ENCODE peak calls at places on chromosomes 6 and 20, in nine cellular contexts. X, G, I, R, H, F, T, Q and C are unnamed samples. For H3K36me3, the result is how much of the 10 kb centered on the place peaks cover.

GRCh38 chr20:52047811-52048302 is 143.7 kb downstream of the ZFP64 start:
- DNase-seq in F (peak), T (peak), R (peak), G (peak), X (no peak), I (no peak), H (no peak), Q (no peak), C (no peak)

GRCh38 chr6:30092852-30093543 is 17.4 kb upstream of the RNF39 start:
- DNase-seq in T (no peak), X (no peak), G (no peak), F (no peak), I (no peak), H (no peak), Q (no peak), R (no peak), C (peak)

GRCh38 chr6:14622135-14622534 is 504.6 kb downstream of the CD83 start:
- DNase-seq in H (peak), R (no peak), X (no peak), I (no peak), G (no peak), T (no peak), F (no peak), Q (no peak), C (peak)

GRCh38 chr20:54103762-54104600 is 33.6 kb upstream of the BCAS1 start:
- DNase-seq in T (no peak), R (no peak), Q (no peak), G (no peak), X (no peak), F (no peak), I (no peak), H (no peak), C (no peak)

GRCh38 chr6:34568341-34568680 is 12.2 kb upstream of the SPDEF start:
- DNase-seq in R (no peak), T (no peak), X (no peak), I (no peak), G (no peak), F (no peak), Q (no peak), H (no peak), C (peak)

GRCh38 chr6:52566853-52567279 is 10.0 kb downstream of the TRAM2 start:
- DNase-seq in T (peak), H (no peak), G (peak), Q (no peak), I (no peak), R (no peak), F (peak), X (no peak), C (no peak)

GRCh38 chr6:41777886-41778285 is 1.8 kb downstream of the FRS3 start:
- DNase-seq in T (no peak), R (no peak), F (no peak), I (peak), H (no peak), X (no peak), G (no peak), Q (no peak), C (no peak)

GRCh38 chr6:44300424-44300823 is 12.7 kb downstream of the AARS2 start:
- DNase-seq in R (no peak), I (no peak), G (no peak), X (no peak), F (no peak), Q (no peak), H (no peak), T (no peak), C (no peak)

GRCh38 chr6:84853901-84854300 is 89.5 kb upstream of the TBX18 start:
- DNase-seq in I (no peak), H (no peak), G (no peak), F (no peak), R (no peak), T (no peak), X (no peak), Q (no peak), C (no peak)

GRCh38 chr6:109296971-109297372 is 85.3 kb downstream of the CD164 start:
- DNase-seq in F (no peak), X (no peak), G (no peak), R (no peak), T (no peak), I (no peak), Q (no peak), H (no peak), C (no peak)

GRCh38 chr20:52965819-52966218 is 6.3 kb upstream of the TSHZ2 start:
- DNase-seq in R (no peak), F (no peak), X (no peak), I (no peak), G (no peak), H (no peak), T (no peak), Q (no peak), C (no peak)

GRCh38 chr6:153001767-153002612 is 519 bp downstream of the MTRF1L start:
- DNase-seq in F (no peak), R (peak), Q (no peak), H (no peak), T (peak), X (no peak), G (no peak), I (no peak), C (peak)

GRCh38 chr6:12392490-12392889 is 102.3 kb downstream of the EDN1 start:
- DNase-seq in X (no peak), H (no peak), G (no peak), F (no peak), R (no peak), T (no peak), I (no peak), Q (no peak), C (no peak)

DNA sequence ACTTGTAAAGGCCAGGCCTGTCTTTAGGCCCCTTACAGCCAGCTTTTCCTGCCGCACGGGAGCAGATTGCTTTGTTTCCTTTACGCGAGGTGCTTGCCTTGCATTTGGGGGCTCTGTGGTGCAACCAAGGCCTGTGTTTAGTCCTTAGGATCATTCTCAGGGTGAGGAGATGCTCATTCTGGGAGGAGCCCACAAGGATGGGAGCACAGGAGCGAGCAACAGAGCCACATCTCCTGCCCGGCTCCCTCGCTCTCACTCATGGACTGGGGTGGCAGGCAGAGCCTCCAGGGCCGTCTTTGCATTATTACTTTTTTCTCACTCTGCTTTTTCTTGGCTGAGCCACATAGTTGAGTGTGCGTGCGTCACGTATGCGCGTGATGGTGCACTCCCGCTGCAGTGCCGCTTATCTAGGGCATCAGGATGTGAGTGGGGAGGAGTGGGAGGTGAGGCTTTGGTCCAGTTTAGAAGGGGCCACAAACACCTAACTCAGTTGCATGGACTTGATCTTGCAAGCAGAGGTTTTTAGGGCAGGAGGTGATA is 19.1 kb downstream of the DYNLRB1 start:
- DNase-seq in H (no peak), R (no peak), G (no peak), I (peak), T (no peak), F (no peak), X (no peak), Q (peak), C (no peak)
- H3K36me3 ChIP-seq in H (under half), R (under half), G (half or more), I (under half), T (half or more), F (under half), X (under half), Q (under half), C (under half)

GRCh38 chr6:18248698-18249097 is 15.6 kb downstream of the DEK start:
- DNase-seq in I (no peak), R (no peak), H (no peak), T (no peak), F (no peak), Q (no peak), X (no peak), G (no peak), C (no peak)

GRCh38 chr6:18245079-18245478 is 19.3 kb downstream of the DEK start:
- DNase-seq in R (no peak), I (no peak), G (no peak), Q (no peak), X (no peak), H (no peak), T (no peak), F (no peak), C (no peak)

GRCh38 chr6:18246205-18246604 is 18.1 kb downstream of the DEK start:
- DNase-seq in I (no peak), F (no peak), X (no peak), G (no peak), R (no peak), Q (no peak), H (no peak), T (no peak), C (no peak)

GRCh38 chr6:18245642-18246041 is 18.7 kb downstream of the DEK start:
- DNase-seq in H (no peak), F (no peak), G (no peak), R (no peak), Q (no peak), X (no peak), I (no peak), T (no peak), C (no peak)

GRCh38 chr6:18247002-18247401 is 17.3 kb downstream of the DEK start:
- DNase-seq in H (no peak), I (no peak), T (no peak), F (no peak), X (no peak), G (no peak), R (no peak), Q (no peak), C (no peak)
- H3K36me3 ChIP-seq in H (under half), I (under half), T (half or more), F (under half), X (under half), G (under half), R (half or more), Q (under half), C (under half)

DNA sequence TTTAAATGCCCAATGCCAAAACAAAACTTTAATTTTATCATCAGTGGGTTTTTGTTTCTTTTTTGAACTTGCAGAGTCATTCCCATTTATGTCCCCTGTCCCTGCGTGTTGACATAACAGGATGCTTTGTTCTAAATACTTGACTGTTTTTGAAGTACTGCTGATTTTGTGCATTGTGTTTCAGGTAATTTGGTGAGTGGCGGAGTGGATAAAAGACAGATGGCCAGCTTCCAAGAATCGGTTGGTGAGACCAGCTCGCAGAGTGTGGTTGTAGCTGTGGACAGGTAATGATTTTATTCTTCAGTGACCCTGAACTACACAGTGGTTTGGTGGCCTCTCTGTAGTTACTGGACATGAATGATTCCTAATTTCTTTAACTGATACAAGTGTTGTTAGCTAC is 50.5 kb upstream of the CSE1L start:
- DNase-seq in R (no peak), T (no peak), I (no peak), H (no peak), X (no peak), G (no peak), F (no peak), Q (no peak), C (no peak)
- H3K36me3 ChIP-seq in R (under half), T (half or more), I (under half), H (under half), X (under half), G (half or more), F (under half), Q (half or more), C (under half)

GRCh38 chr20:48651271-48651670 is 176.5 kb downstream of the PREX1 start:
- DNase-seq in T (no peak), F (no peak), R (no peak), Q (no peak), X (no peak), H (no peak), G (no peak), I (no peak), C (no peak)
- H3K36me3 ChIP-seq in T (under half), F (under half), R (under half), Q (under half), X (under half), H (under half), G (under half), I (under half), C (under half)

GRCh38 chr6:159778542-159778941 is 10.9 kb downstream of the TCP1 start:
- DNase-seq in X (no peak), F (no peak), R (no peak), Q (no peak), H (no peak), I (no peak), G (no peak), T (no peak), C (no peak)
- H3K36me3 ChIP-seq in X (under half), F (under half), R (under half), Q (under half), H (under half), I (under half), G (under half), T (half or more), C (under half)